ENCODE peak calls at places on chromosomes 5 and 9, in nine cellular contexts. One of them, this sample, is unnamed.

GRCh38 chr9:79196606-79197005 is 375.2 kb upstream of the TLE4 start:
- DNase-seq in fibroblast of mammary gland: peak
- DNase-seq in HFFc6: no peak
- DNase-seq in A549: no peak
- DNase-seq in IMR-90: peak
- DNase-seq in astrocyte of the spinal cord: peak
- DNase-seq in AG10803: peak
- DNase-seq in astrocyte of the cerebellum: no peak
- DNase-seq in PC-3: no peak
- DNase-seq in this sample: no peak

GRCh38 chr5:851076-851475 is 290 bp upstream of the ZDHHC11 start:
- DNase-seq in fibroblast of mammary gland: no peak
- DNase-seq in HFFc6: no peak
- DNase-seq in A549: no peak
- DNase-seq in AG10803: no peak
- DNase-seq in PC-3: no peak
- DNase-seq in astrocyte of the cerebellum: no peak
- DNase-seq in astrocyte of the spinal cord: no peak
- DNase-seq in IMR-90: no peak
- DNase-seq in this sample: no peak

GRCh38 chr9:10366171-10366779 is 246.5 kb downstream of the PTPRD start:
- DNase-seq in AG10803: peak
- DNase-seq in A549: peak
- DNase-seq in fibroblast of mammary gland: peak
- DNase-seq in astrocyte of the spinal cord: peak
- DNase-seq in HFFc6: peak
- DNase-seq in IMR-90: peak
- DNase-seq in astrocyte of the cerebellum: peak
- DNase-seq in PC-3: peak
- DNase-seq in this sample: peak

GRCh38 chr9:113464672-113465271 is 1.2 kb downstream of the RGS3 start:
- DNase-seq in fibroblast of mammary gland: no peak
- DNase-seq in PC-3: no peak
- DNase-seq in IMR-90: no peak
- DNase-seq in HFFc6: no peak
- DNase-seq in astrocyte of the cerebellum: no peak
- DNase-seq in AG10803: no peak
- DNase-seq in astrocyte of the spinal cord: no peak
- DNase-seq in A549: no peak
- DNase-seq in this sample: no peak

GRCh38 chr9:36985769-36986547 is 48.1 kb downstream of the PAX5 start:
- DNase-seq in IMR-90: no peak
- DNase-seq in astrocyte of the cerebellum: no peak
- DNase-seq in AG10803: no peak
- DNase-seq in PC-3: no peak
- DNase-seq in A549: no peak
- DNase-seq in astrocyte of the spinal cord: no peak
- DNase-seq in fibroblast of mammary gland: no peak
- DNase-seq in HFFc6: no peak
- DNase-seq in this sample: no peak

GRCh38 chr9:83509372-83509771 is 28.8 kb downstream of the FRMD3 start:
- DNase-seq in AG10803: peak
- DNase-seq in PC-3: no peak
- DNase-seq in A549: no peak
- DNase-seq in HFFc6: peak
- DNase-seq in astrocyte of the spinal cord: peak
- DNase-seq in fibroblast of mammary gland: peak
- DNase-seq in IMR-90: no peak
- DNase-seq in astrocyte of the cerebellum: peak
- DNase-seq in this sample: no peak

GRCh38 chr9:118230319-118230718 is 526.1 kb downstream of the TLR4 start:
- DNase-seq in IMR-90: no peak
- DNase-seq in AG10803: peak
- DNase-seq in astrocyte of the cerebellum: no peak
- DNase-seq in PC-3: no peak
- DNase-seq in astrocyte of the spinal cord: peak
- DNase-seq in fibroblast of mammary gland: peak
- DNase-seq in HFFc6: no peak
- DNase-seq in A549: no peak
- DNase-seq in this sample: no peak

GRCh38 chr5:96881511-96882115 is 5.3 kb downstream of the ERAP2 start:
- DNase-seq in AG10803: peak
- DNase-seq in IMR-90: peak
- DNase-seq in astrocyte of the spinal cord: peak
- DNase-seq in HFFc6: peak
- DNase-seq in astrocyte of the cerebellum: peak
- DNase-seq in PC-3: peak
- DNase-seq in fibroblast of mammary gland: peak
- DNase-seq in A549: no peak
- DNase-seq in this sample: no peak

GRCh38 chr5:119355636-119356383 is at the start of gene TNFAIP8:
- DNase-seq in HFFc6: peak
- DNase-seq in A549: no peak
- DNase-seq in fibroblast of mammary gland: peak
- DNase-seq in AG10803: peak
- DNase-seq in IMR-90: peak
- DNase-seq in PC-3: peak
- DNase-seq in astrocyte of the cerebellum: peak
- DNase-seq in astrocyte of the spinal cord: peak
- DNase-seq in this sample: peak

GRCh38 chr5:169295241-169295747 is 5.6 kb downstream of the SLIT3 start:
- DNase-seq in HFFc6: no peak
- DNase-seq in IMR-90: no peak
- DNase-seq in astrocyte of the cerebellum: no peak
- DNase-seq in AG10803: no peak
- DNase-seq in fibroblast of mammary gland: no peak
- DNase-seq in astrocyte of the spinal cord: no peak
- DNase-seq in A549: no peak
- DNase-seq in PC-3: no peak
- DNase-seq in this sample: no peak

GRCh38 chr9:129548571-129549135 is 72.2 kb downstream of the C9orf50 start:
- DNase-seq in astrocyte of the spinal cord: no peak
- DNase-seq in HFFc6: no peak
- DNase-seq in A549: no peak
- DNase-seq in AG10803: no peak
- DNase-seq in fibroblast of mammary gland: no peak
- DNase-seq in IMR-90: no peak
- DNase-seq in astrocyte of the cerebellum: no peak
- DNase-seq in PC-3: no peak
- DNase-seq in this sample: no peak

GRCh38 chr9:87765521-87765920 is 39.6 kb downstream of the CTSL start:
- DNase-seq in AG10803: no peak
- DNase-seq in astrocyte of the spinal cord: no peak
- DNase-seq in IMR-90: no peak
- DNase-seq in astrocyte of the cerebellum: no peak
- DNase-seq in A549: no peak
- DNase-seq in PC-3: no peak
- DNase-seq in HFFc6: no peak
- DNase-seq in fibroblast of mammary gland: no peak
- DNase-seq in this sample: no peak

GRCh38 chr9:88280816-88281382 is 107.3 kb upstream of the SPIN1 start:
- DNase-seq in fibroblast of mammary gland: peak
- DNase-seq in A549: peak
- DNase-seq in AG10803: no peak
- DNase-seq in astrocyte of the cerebellum: peak
- DNase-seq in IMR-90: peak
- DNase-seq in PC-3: no peak
- DNase-seq in HFFc6: no peak
- DNase-seq in astrocyte of the spinal cord: peak
- DNase-seq in this sample: no peak

GRCh38 chr5:88760512-88760911 is 122.5 kb downstream of the MEF2C start:
- DNase-seq in fibroblast of mammary gland: no peak
- DNase-seq in astrocyte of the spinal cord: no peak
- DNase-seq in PC-3: no peak
- DNase-seq in HFFc6: no peak
- DNase-seq in IMR-90: no peak
- DNase-seq in AG10803: no peak
- DNase-seq in astrocyte of the cerebellum: no peak
- DNase-seq in A549: no peak
- DNase-seq in this sample: no peak

GRCh38 chr5:107487056-107487461 is 183.7 kb downstream of the EFNA5 start:
- DNase-seq in astrocyte of the spinal cord: no peak
- DNase-seq in IMR-90: peak
- DNase-seq in fibroblast of mammary gland: peak
- DNase-seq in HFFc6: no peak
- DNase-seq in AG10803: no peak
- DNase-seq in astrocyte of the cerebellum: no peak
- DNase-seq in A549: no peak
- DNase-seq in PC-3: no peak
- DNase-seq in this sample: no peak

GRCh38 chr9:19409406-19410194 is 791 bp downstream of the ACER2 start:
- DNase-seq in PC-3: peak
- DNase-seq in AG10803: no peak
- DNase-seq in IMR-90: no peak
- DNase-seq in fibroblast of mammary gland: peak
- DNase-seq in astrocyte of the cerebellum: no peak
- DNase-seq in A549: peak
- DNase-seq in astrocyte of the spinal cord: no peak
- DNase-seq in HFFc6: no peak
- DNase-seq in this sample: peak

GRCh38 chr9:123335227-123335985 is 20.6 kb upstream of the CRB2 start:
- DNase-seq in PC-3: no peak
- DNase-seq in HFFc6: peak
- DNase-seq in IMR-90: peak
- DNase-seq in A549: no peak
- DNase-seq in AG10803: peak
- DNase-seq in fibroblast of mammary gland: peak
- DNase-seq in astrocyte of the cerebellum: peak
- DNase-seq in astrocyte of the spinal cord: peak
- DNase-seq in this sample: no peak

GRCh38 chr9:130433168-130433946 is 11.4 kb upstream of the ASS1 start:
- DNase-seq in IMR-90: peak
- DNase-seq in AG10803: peak
- DNase-seq in astrocyte of the spinal cord: peak
- DNase-seq in fibroblast of mammary gland: no peak
- DNase-seq in astrocyte of the cerebellum: no peak
- DNase-seq in A549: peak
- DNase-seq in PC-3: peak
- DNase-seq in HFFc6: peak
- DNase-seq in this sample: no peak

GRCh38 chr9:99962685-99963261 is 56.3 kb downstream of the STX17 start:
- DNase-seq in fibroblast of mammary gland: peak
- DNase-seq in astrocyte of the cerebellum: no peak
- DNase-seq in HFFc6: no peak
- DNase-seq in PC-3: no peak
- DNase-seq in A549: no peak
- DNase-seq in AG10803: no peak
- DNase-seq in IMR-90: peak
- DNase-seq in astrocyte of the spinal cord: no peak
- DNase-seq in this sample: no peak

GRCh38 chr5:74625742-74626241 is 14.7 kb downstream of the ENC1 start:
- DNase-seq in IMR-90: no peak
- DNase-seq in astrocyte of the cerebellum: peak
- DNase-seq in AG10803: no peak
- DNase-seq in A549: no peak
- DNase-seq in fibroblast of mammary gland: peak
- DNase-seq in HFFc6: no peak
- DNase-seq in astrocyte of the spinal cord: peak
- DNase-seq in PC-3: no peak
- DNase-seq in this sample: no peak
- TF ChIP-seq CTCF in IMR-90: no peak
- TF ChIP-seq CTCF in astrocyte of the cerebellum: peak
- TF ChIP-seq CTCF in AG10803: peak
- TF ChIP-seq CTCF in A549: no peak
- TF ChIP-seq CTCF in fibroblast of mammary gland: no peak
- TF ChIP-seq CTCF in HFFc6: peak
- TF ChIP-seq CTCF in astrocyte of the spinal cord: peak
- TF ChIP-seq CTCF in PC-3: peak
- TF ChIP-seq CTCF in this sample: no peak

GRCh38 chr5:10034008-10034407 is 215.7 kb downstream of the ATPSCKMT start:
- DNase-seq in PC-3: no peak
- DNase-seq in fibroblast of mammary gland: peak
- DNase-seq in astrocyte of the spinal cord: no peak
- DNase-seq in A549: no peak
- DNase-seq in IMR-90: no peak
- DNase-seq in AG10803: no peak
- DNase-seq in astrocyte of the cerebellum: no peak
- DNase-seq in HFFc6: no peak
- DNase-seq in this sample: no peak

GRCh38 chr5:10031817-10032216 is 217.9 kb downstream of the ATPSCKMT start:
- DNase-seq in AG10803: no peak
- DNase-seq in HFFc6: no peak
- DNase-seq in fibroblast of mammary gland: no peak
- DNase-seq in A549: no peak
- DNase-seq in astrocyte of the spinal cord: no peak
- DNase-seq in IMR-90: no peak
- DNase-seq in astrocyte of the cerebellum: no peak
- DNase-seq in PC-3: peak
- DNase-seq in this sample: no peak

GRCh38 chr5:10036136-10036535 is 213.6 kb downstream of the ATPSCKMT start:
- DNase-seq in AG10803: peak
- DNase-seq in fibroblast of mammary gland: peak
- DNase-seq in astrocyte of the cerebellum: peak
- DNase-seq in PC-3: peak
- DNase-seq in HFFc6: peak
- DNase-seq in IMR-90: peak
- DNase-seq in astrocyte of the spinal cord: no peak
- DNase-seq in A549: no peak
- DNase-seq in this sample: no peak

GRCh38 chr5:10030219-10030831 is 219.4 kb downstream of the ATPSCKMT start:
- DNase-seq in PC-3: peak
- DNase-seq in A549: peak
- DNase-seq in HFFc6: peak
- DNase-seq in astrocyte of the spinal cord: peak
- DNase-seq in AG10803: peak
- DNase-seq in astrocyte of the cerebellum: peak
- DNase-seq in fibroblast of mammary gland: peak
- DNase-seq in IMR-90: peak
- DNase-seq in this sample: no peak
- TF ChIP-seq CTCF in PC-3: peak
- TF ChIP-seq CTCF in A549: no peak
- TF ChIP-seq CTCF in HFFc6: peak
- TF ChIP-seq CTCF in astrocyte of the spinal cord: peak
- TF ChIP-seq CTCF in AG10803: peak
- TF ChIP-seq CTCF in astrocyte of the cerebellum: peak
- TF ChIP-seq CTCF in fibroblast of mammary gland: peak
- TF ChIP-seq CTCF in IMR-90: peak
- TF ChIP-seq CTCF in this sample: peak

GRCh38 chr5:135977375-135977928 is 22.7 kb upstream of the LECT2 start:
- DNase-seq in astrocyte of the spinal cord: peak
- DNase-seq in A549: peak
- DNase-seq in HFFc6: no peak
- DNase-seq in IMR-90: peak
- DNase-seq in fibroblast of mammary gland: no peak
- DNase-seq in astrocyte of the cerebellum: no peak
- DNase-seq in PC-3: no peak
- DNase-seq in AG10803: peak
- DNase-seq in this sample: peak
- TF ChIP-seq CTCF in astrocyte of the spinal cord: peak
- TF ChIP-seq CTCF in A549: peak
- TF ChIP-seq CTCF in HFFc6: peak
- TF ChIP-seq CTCF in IMR-90: peak
- TF ChIP-seq CTCF in fibroblast of mammary gland: peak
- TF ChIP-seq CTCF in astrocyte of the cerebellum: peak
- TF ChIP-seq CTCF in PC-3: peak
- TF ChIP-seq CTCF in AG10803: peak
- TF ChIP-seq CTCF in this sample: peak

DNA sequence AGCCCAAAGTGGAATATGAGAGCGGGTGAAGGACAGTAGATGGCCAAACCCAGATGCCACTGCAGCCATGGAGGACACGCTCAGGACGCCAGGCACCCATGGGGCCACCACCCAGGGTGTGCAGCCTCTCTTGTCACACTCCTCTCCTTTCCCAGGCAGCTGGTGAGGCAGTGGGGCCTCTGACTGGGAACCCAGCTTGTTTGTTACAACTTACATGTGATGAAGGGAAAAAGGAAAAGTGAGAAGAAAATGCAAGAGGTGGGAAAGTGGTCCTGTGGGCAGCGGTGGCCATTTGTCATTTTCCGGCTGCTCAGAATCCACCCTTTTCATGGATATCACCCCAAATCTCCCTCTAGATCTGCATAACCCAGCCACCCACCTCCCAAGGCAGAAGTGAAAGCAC is 62.7 kb upstream of the UNC5A start:
- DNase-seq in AG10803: no peak
- DNase-seq in astrocyte of the cerebellum: no peak
- DNase-seq in astrocyte of the spinal cord: no peak
- DNase-seq in fibroblast of mammary gland: no peak
- DNase-seq in HFFc6: no peak
- DNase-seq in A549: no peak
- DNase-seq in PC-3: no peak
- DNase-seq in IMR-90: no peak
- DNase-seq in this sample: no peak
- TF ChIP-seq CTCF in AG10803: no peak
- TF ChIP-seq CTCF in astrocyte of the cerebellum: no peak
- TF ChIP-seq CTCF in astrocyte of the spinal cord: no peak
- TF ChIP-seq CTCF in fibroblast of mammary gland: no peak
- TF ChIP-seq CTCF in HFFc6: no peak
- TF ChIP-seq CTCF in A549: no peak
- TF ChIP-seq CTCF in PC-3: no peak
- TF ChIP-seq CTCF in IMR-90: no peak
- TF ChIP-seq CTCF in this sample: no peak